ENCODE peak calls at places on chromosomes 12 and 14, in eight cellular contexts. C, Q, P, F, S, A, L and B are unnamed samples.

GRCh38 chr14:69287096-69287991 is 27.4 kb downstream of the GALNT16 start:
- DNase-seq in C (no peak), P (no peak), S (no peak), Q (peak), L (no peak), A (peak), F (no peak), B (no peak)

GRCh38 chr14:57189070-57189469 is 79.6 kb downstream of the EXOC5 start:
- DNase-seq in A (no peak), Q (no peak), S (peak), C (peak), L (peak), P (no peak), F (no peak), B (no peak)

GRCh38 chr12:109836916-109837315 is 3.7 kb upstream of the TRPV4 start:
- DNase-seq in S (peak), L (no peak), P (peak), C (peak), Q (no peak), F (no peak), A (no peak), B (no peak)

GRCh38 chr12:128385736-128386135 is 118.8 kb downstream of the TMEM132C start:
- DNase-seq in P (no peak), S (no peak), Q (peak), C (no peak), L (no peak), A (no peak), F (no peak), B (no peak)

GRCh38 chr14:65110525-65110924 is 8.2 kb upstream of the MAX start:
- DNase-seq in C (no peak), L (no peak), A (no peak), F (no peak), P (no peak), S (no peak), Q (no peak), B (no peak)

GRCh38 chr12:19978193-19978592 is 390.1 kb upstream of the PDE3A start:
- DNase-seq in S (no peak), Q (no peak), P (no peak), F (no peak), L (peak), A (no peak), C (peak), B (no peak)

GRCh38 chr14:21940887-21941855 is 267.6 kb upstream of the OR4E1 start:
- DNase-seq in Q (no peak), L (peak), F (peak), P (no peak), C (no peak), A (no peak), S (peak), B (no peak)

GRCh38 chr12:11991604-11992003 is 79.1 kb upstream of the BCL2L14 start:
- DNase-seq in C (no peak), Q (no peak), A (no peak), S (peak), L (no peak), P (no peak), F (no peak), B (no peak)

GRCh38 chr12:38904932-38905479 is 385 bp downstream of the CPNE8 start:
- DNase-seq in S (peak), L (peak), P (peak), A (peak), F (peak), Q (peak), C (no peak), B (peak)

GRCh38 chr12:32742133-32742532 is 13.6 kb downstream of the YARS2 start:
- DNase-seq in Q (no peak), C (no peak), S (no peak), A (no peak), F (no peak), P (no peak), L (no peak), B (no peak)

GRCh38 chr14:33452982-33453381 is 497.9 kb downstream of the EGLN3 start:
- DNase-seq in A (no peak), S (no peak), L (no peak), P (no peak), C (no peak), F (no peak), Q (no peak), B (no peak)

GRCh38 chr12:29537292-29537691 is 39.8 kb upstream of the OVCH1 start:
- DNase-seq in P (no peak), F (no peak), Q (no peak), A (no peak), S (peak), L (no peak), C (no peak), B (no peak)

GRCh38 chr12:116813271-116814041 is 67.8 kb downstream of the HRK start:
- DNase-seq in F (no peak), Q (no peak), L (no peak), A (no peak), C (peak), S (peak), P (no peak), B (no peak)

GRCh38 chr12:56723889-56724659 is 1.0 kb downstream of the NACA start:
- DNase-seq in C (peak), L (peak), F (no peak), A (peak), P (peak), S (peak), Q (peak), B (no peak)

GRCh38 chr12:17976202-17976601 is 113.8 kb downstream of the RERGL start:
- DNase-seq in L (no peak), Q (no peak), C (no peak), P (no peak), S (peak), F (no peak), A (no peak), B (no peak)

GRCh38 chr14:92493492-92493891 is 20.1 kb upstream of the RIN3 start:
- DNase-seq in L (no peak), P (peak), F (no peak), S (no peak), Q (peak), A (no peak), C (no peak), B (no peak)

GRCh38 chr12:110531741-110532333 is 29.7 kb downstream of the RAD9B start:
- DNase-seq in S (peak), P (no peak), C (peak), F (no peak), Q (no peak), L (peak), A (no peak), B (no peak)

GRCh38 chr12:113173081-113173698 is 12.1 kb downstream of the DDX54 start:
- DNase-seq in P (no peak), A (no peak), Q (no peak), L (no peak), S (no peak), F (no peak), C (no peak), B (no peak)

GRCh38 chr14:80679273-80679672 is 262.3 kb downstream of the CEP128 start:
- DNase-seq in S (no peak), A (no peak), C (no peak), Q (no peak), F (no peak), L (no peak), P (no peak), B (no peak)

GRCh38 chr14:92794547-92794941 is 439 bp downstream of the GOLGA5 start:
- DNase-seq in P (no peak), C (no peak), L (peak), F (no peak), Q (peak), S (peak), A (no peak), B (no peak)

GRCh38 chr12:127943481-127944210 is 323.3 kb upstream of the TMEM132C start:
- DNase-seq in S (no peak), Q (no peak), C (no peak), P (no peak), F (no peak), A (no peak), L (no peak), B (no peak)

GRCh38 chr12:19963972-19964371 is 404.4 kb upstream of the PDE3A start:
- DNase-seq in C (no peak), A (no peak), S (no peak), Q (no peak), P (no peak), F (no peak), L (no peak), B (no peak)

GRCh38 chr14:106276326-106277267 is 750.2 kb downstream of the TMEM121 start:
- DNase-seq in L (no peak), A (no peak), Q (no peak), S (no peak), C (no peak), P (no peak), F (no peak), B (peak)

GRCh38 chr14:99636487-99636886 is 8.4 kb upstream of the HHIPL1 start:
- DNase-seq in A (no peak), L (no peak), C (no peak), P (no peak), F (no peak), S (no peak), Q (no peak), B (no peak)

GRCh38 chr14:32896979-32897723 is 41.5 kb upstream of the NPAS3 start:
- DNase-seq in A (no peak), Q (no peak), L (peak), P (no peak), C (no peak), S (no peak), F (no peak), B (no peak)

GRCh38 chr12:85029456-85029855 is 6.6 kb downstream of the TSPAN19 start:
- DNase-seq in C (peak), Q (no peak), L (peak), F (no peak), A (no peak), S (peak), P (no peak), B (no peak)

DNA sequence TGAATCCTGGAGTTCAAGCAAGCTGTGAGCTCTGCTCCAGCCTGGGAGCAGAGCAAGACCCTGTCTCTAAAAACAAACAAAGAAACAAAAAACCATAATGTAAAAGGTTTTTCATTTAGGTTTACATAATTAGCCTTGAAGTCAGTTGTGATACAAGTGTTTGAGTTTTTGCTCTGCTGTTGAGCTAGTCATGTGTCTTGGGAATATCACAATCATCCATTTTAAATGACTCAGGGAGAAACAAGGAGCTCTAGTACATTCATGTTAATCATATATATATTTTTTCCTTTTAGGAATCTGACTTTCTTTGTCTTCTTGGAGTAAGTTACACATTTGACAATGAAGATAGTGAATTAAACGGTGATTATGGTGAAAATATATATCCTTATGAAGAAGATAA is 12.9 kb downstream of the MIA2 start:
- DNase-seq in F (no peak), Q (no peak), L (no peak), P (no peak), C (no peak), S (peak), A (no peak), B (no peak)
- TF ChIP-seq CTCF in F (no peak), Q (no peak), L (no peak), P (no peak), C (no peak), S (no peak), A (no peak), B (no peak)

DNA sequence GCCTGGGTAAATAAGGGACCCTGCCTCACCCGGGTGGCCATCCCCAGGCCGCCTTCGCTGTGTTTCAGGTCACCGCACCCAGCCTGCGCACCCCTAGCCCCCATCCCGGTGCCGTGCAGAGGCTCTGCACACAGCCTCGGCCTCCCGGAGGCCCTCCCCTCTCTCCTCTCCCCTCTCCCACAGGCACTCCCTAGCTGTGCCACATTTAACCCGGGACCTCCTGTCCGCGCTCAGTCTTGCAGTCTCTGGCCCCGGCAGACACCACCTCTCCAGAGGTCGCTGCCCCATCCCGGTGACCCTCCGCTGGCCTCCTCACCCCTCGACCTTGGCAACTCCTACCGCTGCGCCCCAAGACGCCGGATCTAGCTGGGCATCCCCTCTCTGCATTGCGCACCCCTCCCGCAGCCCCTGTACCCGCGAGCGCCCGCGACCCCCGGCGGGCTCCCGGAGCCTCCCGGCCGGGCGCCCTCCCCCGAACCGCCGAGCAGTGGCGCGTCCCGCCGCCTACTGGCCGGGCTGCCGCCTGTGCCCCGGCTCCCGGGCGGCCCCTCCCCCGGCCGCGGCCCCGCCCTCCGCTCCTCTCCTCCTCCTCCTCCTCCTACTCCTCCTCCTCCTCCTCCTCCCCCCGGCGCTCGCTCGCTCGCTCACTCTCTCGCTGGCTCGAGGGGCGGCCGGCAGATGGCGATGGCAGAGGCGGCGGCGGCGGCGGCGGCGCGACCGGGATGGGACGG is 120.7 kb downstream of the AACS start:
- DNase-seq in S (peak), A (peak), P (peak), F (no peak), L (peak), Q (no peak), C (peak), B (no peak)
- TF ChIP-seq CTCF in S (no peak), A (no peak), P (no peak), F (no peak), L (no peak), Q (no peak), C (peak), B (no peak)

GRCh38 chr14:75689012-75689411 is 28.0 kb downstream of the TTLL5 start:
- DNase-seq in A (no peak), S (no peak), C (peak), P (no peak), L (peak), Q (no peak), F (no peak), B (no peak)
- TF ChIP-seq CTCF in A (no peak), S (no peak), C (no peak), P (no peak), L (no peak), Q (no peak), F (no peak), B (no peak)

GRCh38 chr12:54285150-54286041 is 4.9 kb downstream of the HNRNPA1 start:
- DNase-seq in P (no peak), Q (no peak), L (no peak), S (no peak), C (no peak), A (no peak), F (no peak), B (no peak)
- TF ChIP-seq CTCF in P (no peak), Q (no peak), L (peak), S (peak), C (peak), A (no peak), F (peak), B (peak)

GRCh38 chr14:101337053-101337452 is 224.2 kb upstream of the DIO3 start:
- DNase-seq in F (no peak), C (no peak), P (no peak), S (no peak), Q (no peak), A (no peak), L (no peak), B (no peak)
- TF ChIP-seq CTCF in F (no peak), C (no peak), P (no peak), S (no peak), Q (no peak), A (no peak), L (no peak), B (no peak)

DNA sequence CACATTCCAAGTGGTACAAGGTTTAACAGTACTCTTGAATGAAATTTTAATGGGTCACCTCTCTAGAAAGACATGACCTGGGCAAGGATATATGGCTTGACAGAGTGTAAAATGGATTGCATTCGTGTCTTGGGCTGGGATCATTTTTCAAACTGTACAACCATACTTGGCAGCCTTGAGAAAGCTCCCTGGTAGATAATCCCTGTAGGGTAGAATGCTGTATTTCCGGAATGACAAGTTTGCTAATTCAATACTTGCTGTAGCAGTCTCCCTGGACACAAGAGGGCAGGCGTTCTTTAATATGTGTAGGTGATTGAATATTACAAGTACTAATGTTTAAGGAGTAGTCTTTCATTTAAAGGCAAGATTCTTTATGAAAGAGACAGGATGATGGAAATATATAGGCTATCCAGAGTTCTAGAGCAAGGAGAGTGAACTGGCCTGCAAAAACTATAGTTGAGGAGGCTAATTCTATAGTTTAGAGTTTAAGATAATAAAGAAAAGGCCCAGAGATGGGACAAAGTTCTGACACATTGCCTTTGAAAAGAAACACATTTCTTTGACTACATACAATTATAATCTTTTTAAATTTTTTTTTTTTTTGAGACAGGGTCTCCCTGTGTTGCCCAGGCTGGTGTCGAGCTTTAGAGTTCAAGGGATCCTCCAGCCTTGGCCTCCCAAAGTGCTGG is 53.4 kb downstream of the PLBD1 start:
- DNase-seq in L (peak), F (no peak), P (peak), Q (no peak), S (peak), C (peak), A (no peak), B (no peak)
- TF ChIP-seq CTCF in L (peak), F (no peak), P (peak), Q (no peak), S (peak), C (peak), A (no peak), B (no peak)

GRCh38 chr12:93376436-93377251 is 1.1 kb upstream of the NUDT4 start:
- DNase-seq in P (peak), A (peak), L (peak), S (peak), C (no peak), Q (no peak), F (no peak), B (no peak)
- TF ChIP-seq CTCF in P (no peak), A (no peak), L (no peak), S (peak), C (no peak), Q (no peak), F (no peak), B (no peak)

GRCh38 chr14:24734917-24735500 is 101.0 kb upstream of the GZMB start:
- DNase-seq in C (peak), L (peak), F (no peak), A (no peak), Q (no peak), S (peak), P (peak), B (no peak)
- TF ChIP-seq CTCF in C (peak), L (peak), F (peak), A (no peak), Q (no peak), S (peak), P (peak), B (peak)

GRCh38 chr12:102740157-102741032 is 176.6 kb downstream of the PAH start:
- DNase-seq in P (no peak), S (peak), C (peak), F (no peak), L (peak), A (no peak), Q (no peak), B (no peak)
- TF ChIP-seq CTCF in P (no peak), S (peak), C (peak), F (no peak), L (no peak), A (no peak), Q (no peak), B (no peak)